ENCODE peak calls at places on chromosomes 13 and 19, in eight cellular contexts. One of them, this sample, is unnamed.

GRCh38 chr13:99273128-99273527 is 14.9 kb upstream of the GPR18 start:
- ATAC-seq in heart right ventricle: peak; percentile 56
- ATAC-seq in esophagus mucosa: no peak
- ATAC-seq in activated CD8-positive, alpha-beta memory T cell treated with anti-CD3 and anti-CD28 coated beads, Interleukin-2, amount 10 ng/mL, durations not matched to agents 7 days and 5 days: peak; percentile 53
- ATAC-seq in HepG2: no peak
- ATAC-seq in right lobe of liver: no peak
- ATAC-seq in lower lobe of right lung: no peak
- ATAC-seq in activated CD8-positive, alpha-beta T cell treated with anti-CD3 and anti-CD28 coated beads for 36 hours: peak; percentile 56
- ATAC-seq in this sample: peak; percentile 42

GRCh38 chr19:38351865-38352395 is 16.3 kb downstream of the CATSPERG start:
- ATAC-seq in heart right ventricle: peak; percentile 9
- ATAC-seq in esophagus mucosa: peak; percentile 6
- ATAC-seq in activated CD8-positive, alpha-beta memory T cell treated with anti-CD3 and anti-CD28 coated beads, Interleukin-2, amount 10 ng/mL, durations not matched to agents 7 days and 5 days: no peak
- ATAC-seq in lower lobe of right lung: no peak
- ATAC-seq in HepG2: peak; percentile 72
- ATAC-seq in activated CD8-positive, alpha-beta T cell treated with anti-CD3 and anti-CD28 coated beads for 36 hours: no peak
- ATAC-seq in right lobe of liver: no peak
- ATAC-seq in this sample: no peak

GRCh38 chr13:47399599-47399998 is 502.7 kb upstream of the HTR2A start:
- ATAC-seq in lower lobe of right lung: no peak
- ATAC-seq in heart right ventricle: no peak
- ATAC-seq in esophagus mucosa: no peak
- ATAC-seq in HepG2: no peak
- ATAC-seq in activated CD8-positive, alpha-beta memory T cell treated with anti-CD3 and anti-CD28 coated beads, Interleukin-2, amount 10 ng/mL, durations not matched to agents 7 days and 5 days: no peak
- ATAC-seq in activated CD8-positive, alpha-beta T cell treated with anti-CD3 and anti-CD28 coated beads for 36 hours: no peak
- ATAC-seq in right lobe of liver: no peak
- ATAC-seq in this sample: no peak

GRCh38 chr19:9793051-9793591 is 24.6 kb upstream of the ZNF846 start:
- ATAC-seq in activated CD8-positive, alpha-beta memory T cell treated with anti-CD3 and anti-CD28 coated beads, Interleukin-2, amount 10 ng/mL, durations not matched to agents 7 days and 5 days: peak; percentile 14
- ATAC-seq in heart right ventricle: peak; percentile 7
- ATAC-seq in esophagus mucosa: peak; percentile 0
- ATAC-seq in right lobe of liver: peak; percentile 8
- ATAC-seq in lower lobe of right lung: peak; percentile 37
- ATAC-seq in HepG2: no peak
- ATAC-seq in activated CD8-positive, alpha-beta T cell treated with anti-CD3 and anti-CD28 coated beads for 36 hours: peak; percentile 8
- ATAC-seq in this sample: peak; percentile 32

GRCh38 chr13:113860579-113861432 is 3.1 kb downstream of the GAS6 start:
- ATAC-seq in activated CD8-positive, alpha-beta memory T cell treated with anti-CD3 and anti-CD28 coated beads, Interleukin-2, amount 10 ng/mL, durations not matched to agents 7 days and 5 days: no peak
- ATAC-seq in heart right ventricle: no peak
- ATAC-seq in right lobe of liver: no peak
- ATAC-seq in esophagus mucosa: no peak
- ATAC-seq in lower lobe of right lung: peak; percentile 75
- ATAC-seq in HepG2: peak; percentile 20
- ATAC-seq in activated CD8-positive, alpha-beta T cell treated with anti-CD3 and anti-CD28 coated beads for 36 hours: no peak
- ATAC-seq in this sample: no peak

GRCh38 chr19:34316741-34317241 is 48.2 kb upstream of the GPI start:
- ATAC-seq in lower lobe of right lung: no peak
- ATAC-seq in activated CD8-positive, alpha-beta T cell treated with anti-CD3 and anti-CD28 coated beads for 36 hours: no peak
- ATAC-seq in esophagus mucosa: no peak
- ATAC-seq in HepG2: no peak
- ATAC-seq in right lobe of liver: peak; percentile 54
- ATAC-seq in activated CD8-positive, alpha-beta memory T cell treated with anti-CD3 and anti-CD28 coated beads, Interleukin-2, amount 10 ng/mL, durations not matched to agents 7 days and 5 days: no peak
- ATAC-seq in heart right ventricle: no peak
- ATAC-seq in this sample: peak; percentile 29

GRCh38 chr19:45098521-45099464 is 5.8 kb downstream of the PPP1R37 start:
- ATAC-seq in right lobe of liver: no peak
- ATAC-seq in activated CD8-positive, alpha-beta memory T cell treated with anti-CD3 and anti-CD28 coated beads, Interleukin-2, amount 10 ng/mL, durations not matched to agents 7 days and 5 days: no peak
- ATAC-seq in lower lobe of right lung: no peak
- ATAC-seq in activated CD8-positive, alpha-beta T cell treated with anti-CD3 and anti-CD28 coated beads for 36 hours: no peak
- ATAC-seq in HepG2: peak; percentile 2
- ATAC-seq in heart right ventricle: peak; percentile 59
- ATAC-seq in esophagus mucosa: no peak
- ATAC-seq in this sample: no peak

GRCh38 chr19:4830768-4831265 is 695 bp downstream of the TICAM1 start:
- ATAC-seq in right lobe of liver: no peak
- ATAC-seq in lower lobe of right lung: peak; percentile 18
- ATAC-seq in activated CD8-positive, alpha-beta memory T cell treated with anti-CD3 and anti-CD28 coated beads, Interleukin-2, amount 10 ng/mL, durations not matched to agents 7 days and 5 days: no peak
- ATAC-seq in esophagus mucosa: peak; percentile 52
- ATAC-seq in HepG2: peak; percentile 43
- ATAC-seq in heart right ventricle: no peak
- ATAC-seq in activated CD8-positive, alpha-beta T cell treated with anti-CD3 and anti-CD28 coated beads for 36 hours: peak; percentile 17
- ATAC-seq in this sample: no peak

GRCh38 chr13:70090036-70090723 is 17.4 kb upstream of the ATXN8OS start:
- ATAC-seq in lower lobe of right lung: no peak
- ATAC-seq in esophagus mucosa: no peak
- ATAC-seq in activated CD8-positive, alpha-beta T cell treated with anti-CD3 and anti-CD28 coated beads for 36 hours: no peak
- ATAC-seq in HepG2: no peak
- ATAC-seq in activated CD8-positive, alpha-beta memory T cell treated with anti-CD3 and anti-CD28 coated beads, Interleukin-2, amount 10 ng/mL, durations not matched to agents 7 days and 5 days: no peak
- ATAC-seq in heart right ventricle: no peak
- ATAC-seq in right lobe of liver: no peak
- ATAC-seq in this sample: no peak

GRCh38 chr19:30168760-30169159 is 203.4 kb upstream of the ZNF536 start:
- ATAC-seq in activated CD8-positive, alpha-beta memory T cell treated with anti-CD3 and anti-CD28 coated beads, Interleukin-2, amount 10 ng/mL, durations not matched to agents 7 days and 5 days: no peak
- ATAC-seq in heart right ventricle: no peak
- ATAC-seq in activated CD8-positive, alpha-beta T cell treated with anti-CD3 and anti-CD28 coated beads for 36 hours: no peak
- ATAC-seq in esophagus mucosa: no peak
- ATAC-seq in right lobe of liver: no peak
- ATAC-seq in HepG2: no peak
- ATAC-seq in lower lobe of right lung: no peak
- ATAC-seq in this sample: no peak

GRCh38 chr19:16207063-16207462 is 9.4 kb downstream of the AP1M1 start:
- ATAC-seq in heart right ventricle: no peak
- ATAC-seq in esophagus mucosa: no peak
- ATAC-seq in lower lobe of right lung: no peak
- ATAC-seq in HepG2: no peak
- ATAC-seq in right lobe of liver: no peak
- ATAC-seq in activated CD8-positive, alpha-beta T cell treated with anti-CD3 and anti-CD28 coated beads for 36 hours: no peak
- ATAC-seq in activated CD8-positive, alpha-beta memory T cell treated with anti-CD3 and anti-CD28 coated beads, Interleukin-2, amount 10 ng/mL, durations not matched to agents 7 days and 5 days: no peak
- ATAC-seq in this sample: no peak

GRCh38 chr19:3618144-3618810 is 8.3 kb downstream of the CACTIN start:
- ATAC-seq in esophagus mucosa: peak; percentile 62
- ATAC-seq in heart right ventricle: peak; percentile 88
- ATAC-seq in activated CD8-positive, alpha-beta T cell treated with anti-CD3 and anti-CD28 coated beads for 36 hours: peak; percentile 78
- ATAC-seq in HepG2: peak; percentile 16
- ATAC-seq in activated CD8-positive, alpha-beta memory T cell treated with anti-CD3 and anti-CD28 coated beads, Interleukin-2, amount 10 ng/mL, durations not matched to agents 7 days and 5 days: peak; percentile 68
- ATAC-seq in lower lobe of right lung: peak; percentile 80
- ATAC-seq in right lobe of liver: peak; percentile 76
- ATAC-seq in this sample: peak; percentile 77

GRCh38 chr13:31444266-31444862 is 244.6 kb downstream of the B3GLCT start:
- ATAC-seq in heart right ventricle: peak; percentile 45
- ATAC-seq in lower lobe of right lung: no peak
- ATAC-seq in right lobe of liver: no peak
- ATAC-seq in activated CD8-positive, alpha-beta T cell treated with anti-CD3 and anti-CD28 coated beads for 36 hours: no peak
- ATAC-seq in esophagus mucosa: no peak
- ATAC-seq in HepG2: no peak
- ATAC-seq in activated CD8-positive, alpha-beta memory T cell treated with anti-CD3 and anti-CD28 coated beads, Interleukin-2, amount 10 ng/mL, durations not matched to agents 7 days and 5 days: no peak
- ATAC-seq in this sample: no peak

GRCh38 chr13:97466782-97467181 is 32.8 kb downstream of the RAP2A start:
- ATAC-seq in activated CD8-positive, alpha-beta memory T cell treated with anti-CD3 and anti-CD28 coated beads, Interleukin-2, amount 10 ng/mL, durations not matched to agents 7 days and 5 days: no peak
- ATAC-seq in HepG2: no peak
- ATAC-seq in lower lobe of right lung: no peak
- ATAC-seq in esophagus mucosa: no peak
- ATAC-seq in heart right ventricle: no peak
- ATAC-seq in right lobe of liver: no peak
- ATAC-seq in activated CD8-positive, alpha-beta T cell treated with anti-CD3 and anti-CD28 coated beads for 36 hours: no peak
- ATAC-seq in this sample: no peak

GRCh38 chr19:6744381-6745288 is 5.2 kb downstream of the TRIP10 start:
- ATAC-seq in activated CD8-positive, alpha-beta memory T cell treated with anti-CD3 and anti-CD28 coated beads, Interleukin-2, amount 10 ng/mL, durations not matched to agents 7 days and 5 days: no peak
- ATAC-seq in esophagus mucosa: peak; percentile 64
- ATAC-seq in right lobe of liver: peak; percentile 56
- ATAC-seq in lower lobe of right lung: peak; percentile 84
- ATAC-seq in heart right ventricle: peak; percentile 93
- ATAC-seq in HepG2: peak; percentile 14
- ATAC-seq in activated CD8-positive, alpha-beta T cell treated with anti-CD3 and anti-CD28 coated beads for 36 hours: no peak
- ATAC-seq in this sample: no peak

GRCh38 chr19:29678484-29679106 is 13.3 kb downstream of the PLEKHF1 start:
- ATAC-seq in esophagus mucosa: no peak
- ATAC-seq in HepG2: peak; percentile 83
- ATAC-seq in lower lobe of right lung: peak; percentile 43
- ATAC-seq in activated CD8-positive, alpha-beta T cell treated with anti-CD3 and anti-CD28 coated beads for 36 hours: no peak
- ATAC-seq in right lobe of liver: peak; percentile 79
- ATAC-seq in heart right ventricle: peak; percentile 84
- ATAC-seq in activated CD8-positive, alpha-beta memory T cell treated with anti-CD3 and anti-CD28 coated beads, Interleukin-2, amount 10 ng/mL, durations not matched to agents 7 days and 5 days: no peak
- ATAC-seq in this sample: no peak

GRCh38 chr19:7507884-7508283 is 8.0 kb upstream of the ZNF358 start:
- ATAC-seq in esophagus mucosa: peak; percentile 69
- ATAC-seq in activated CD8-positive, alpha-beta T cell treated with anti-CD3 and anti-CD28 coated beads for 36 hours: peak; percentile 45
- ATAC-seq in heart right ventricle: peak; percentile 51
- ATAC-seq in lower lobe of right lung: peak; percentile 75
- ATAC-seq in right lobe of liver: peak; percentile 50
- ATAC-seq in HepG2: peak; percentile 60
- ATAC-seq in activated CD8-positive, alpha-beta memory T cell treated with anti-CD3 and anti-CD28 coated beads, Interleukin-2, amount 10 ng/mL, durations not matched to agents 7 days and 5 days: peak; percentile 31
- ATAC-seq in this sample: peak; percentile 64

GRCh38 chr19:14089662-14090508 is 666 bp downstream of the SAMD1 start:
- ATAC-seq in HepG2: peak; percentile 8
- ATAC-seq in heart right ventricle: no peak
- ATAC-seq in right lobe of liver: peak; percentile 8
- ATAC-seq in esophagus mucosa: peak; percentile 3
- ATAC-seq in activated CD8-positive, alpha-beta memory T cell treated with anti-CD3 and anti-CD28 coated beads, Interleukin-2, amount 10 ng/mL, durations not matched to agents 7 days and 5 days: peak; percentile 17
- ATAC-seq in activated CD8-positive, alpha-beta T cell treated with anti-CD3 and anti-CD28 coated beads for 36 hours: no peak
- ATAC-seq in lower lobe of right lung: peak; percentile 5
- ATAC-seq in this sample: peak; percentile 24

GRCh38 chr13:48892311-48892710 is 83.4 kb upstream of the FNDC3A start:
- ATAC-seq in HepG2: no peak
- ATAC-seq in heart right ventricle: no peak
- ATAC-seq in esophagus mucosa: peak; percentile 91
- ATAC-seq in activated CD8-positive, alpha-beta T cell treated with anti-CD3 and anti-CD28 coated beads for 36 hours: peak; percentile 98
- ATAC-seq in activated CD8-positive, alpha-beta memory T cell treated with anti-CD3 and anti-CD28 coated beads, Interleukin-2, amount 10 ng/mL, durations not matched to agents 7 days and 5 days: peak; percentile 96
- ATAC-seq in lower lobe of right lung: no peak
- ATAC-seq in right lobe of liver: no peak
- ATAC-seq in this sample: peak; percentile 98

GRCh38 chr13:113299951-113300350 is 2.9 kb downstream of the LAMP1 start:
- ATAC-seq in activated CD8-positive, alpha-beta T cell treated with anti-CD3 and anti-CD28 coated beads for 36 hours: no peak
- ATAC-seq in lower lobe of right lung: no peak
- ATAC-seq in esophagus mucosa: no peak
- ATAC-seq in activated CD8-positive, alpha-beta memory T cell treated with anti-CD3 and anti-CD28 coated beads, Interleukin-2, amount 10 ng/mL, durations not matched to agents 7 days and 5 days: no peak
- ATAC-seq in heart right ventricle: no peak
- ATAC-seq in right lobe of liver: peak; percentile 74
- ATAC-seq in HepG2: peak; percentile 72
- ATAC-seq in this sample: no peak

GRCh38 chr19:18418034-18418724 is 1.0 kb upstream of the SSBP4 start:
- ATAC-seq in right lobe of liver: no peak
- ATAC-seq in heart right ventricle: peak; percentile 1
- ATAC-seq in activated CD8-positive, alpha-beta memory T cell treated with anti-CD3 and anti-CD28 coated beads, Interleukin-2, amount 10 ng/mL, durations not matched to agents 7 days and 5 days: peak; percentile 9
- ATAC-seq in lower lobe of right lung: no peak
- ATAC-seq in esophagus mucosa: no peak
- ATAC-seq in HepG2: peak; percentile 4
- ATAC-seq in activated CD8-positive, alpha-beta T cell treated with anti-CD3 and anti-CD28 coated beads for 36 hours: peak; percentile 7
- ATAC-seq in this sample: peak; percentile 8

GRCh38 chr13:51958217-51958547 is 53.1 kb downstream of the ATP7B start:
- ATAC-seq in right lobe of liver: peak; percentile 50
- ATAC-seq in HepG2: peak; percentile 13
- ATAC-seq in lower lobe of right lung: no peak
- ATAC-seq in activated CD8-positive, alpha-beta T cell treated with anti-CD3 and anti-CD28 coated beads for 36 hours: no peak
- ATAC-seq in heart right ventricle: no peak
- ATAC-seq in esophagus mucosa: no peak
- ATAC-seq in activated CD8-positive, alpha-beta memory T cell treated with anti-CD3 and anti-CD28 coated beads, Interleukin-2, amount 10 ng/mL, durations not matched to agents 7 days and 5 days: no peak
- ATAC-seq in this sample: no peak

GRCh38 chr19:23410155-23410554 is 14.9 kb upstream of the ZNF91 start:
- ATAC-seq in heart right ventricle: no peak
- ATAC-seq in HepG2: peak; percentile 58
- ATAC-seq in activated CD8-positive, alpha-beta memory T cell treated with anti-CD3 and anti-CD28 coated beads, Interleukin-2, amount 10 ng/mL, durations not matched to agents 7 days and 5 days: no peak
- ATAC-seq in esophagus mucosa: no peak
- ATAC-seq in lower lobe of right lung: no peak
- ATAC-seq in right lobe of liver: no peak
- ATAC-seq in activated CD8-positive, alpha-beta T cell treated with anti-CD3 and anti-CD28 coated beads for 36 hours: no peak
- ATAC-seq in this sample: no peak

GRCh38 chr13:30659980-30660379 is 42.3 kb downstream of the USPL1 start:
- ATAC-seq in lower lobe of right lung: no peak
- ATAC-seq in heart right ventricle: no peak
- ATAC-seq in esophagus mucosa: peak; percentile 32
- ATAC-seq in HepG2: peak; percentile 52
- ATAC-seq in activated CD8-positive, alpha-beta memory T cell treated with anti-CD3 and anti-CD28 coated beads, Interleukin-2, amount 10 ng/mL, durations not matched to agents 7 days and 5 days: no peak
- ATAC-seq in activated CD8-positive, alpha-beta T cell treated with anti-CD3 and anti-CD28 coated beads for 36 hours: no peak
- ATAC-seq in right lobe of liver: peak; percentile 4
- ATAC-seq in this sample: no peak

GRCh38 chr19:4914736-4915501 is 5.6 kb downstream of the UHRF1 start:
- ATAC-seq in activated CD8-positive, alpha-beta memory T cell treated with anti-CD3 and anti-CD28 coated beads, Interleukin-2, amount 10 ng/mL, durations not matched to agents 7 days and 5 days: peak; percentile 78
- ATAC-seq in HepG2: no peak
- ATAC-seq in lower lobe of right lung: peak; percentile 47
- ATAC-seq in activated CD8-positive, alpha-beta T cell treated with anti-CD3 and anti-CD28 coated beads for 36 hours: peak; percentile 65
- ATAC-seq in heart right ventricle: no peak
- ATAC-seq in esophagus mucosa: peak; percentile 80
- ATAC-seq in right lobe of liver: no peak
- ATAC-seq in this sample: peak; percentile 78

GRCh38 chr13:59671853-59672252 is 491.9 kb downstream of the DIAPH3 start:
- ATAC-seq in right lobe of liver: no peak
- ATAC-seq in heart right ventricle: no peak
- ATAC-seq in esophagus mucosa: no peak
- ATAC-seq in lower lobe of right lung: no peak
- ATAC-seq in activated CD8-positive, alpha-beta T cell treated with anti-CD3 and anti-CD28 coated beads for 36 hours: no peak
- ATAC-seq in activated CD8-positive, alpha-beta memory T cell treated with anti-CD3 and anti-CD28 coated beads, Interleukin-2, amount 10 ng/mL, durations not matched to agents 7 days and 5 days: no peak
- ATAC-seq in HepG2: no peak
- ATAC-seq in this sample: no peak

GRCh38 chr13:82062772-82063171 is 1721.8 kb upstream of the SPRY2 start:
- ATAC-seq in right lobe of liver: no peak
- ATAC-seq in esophagus mucosa: no peak
- ATAC-seq in activated CD8-positive, alpha-beta T cell treated with anti-CD3 and anti-CD28 coated beads for 36 hours: no peak
- ATAC-seq in activated CD8-positive, alpha-beta memory T cell treated with anti-CD3 and anti-CD28 coated beads, Interleukin-2, amount 10 ng/mL, durations not matched to agents 7 days and 5 days: no peak
- ATAC-seq in HepG2: no peak
- ATAC-seq in lower lobe of right lung: no peak
- ATAC-seq in heart right ventricle: no peak
- ATAC-seq in this sample: no peak

GRCh38 chr19:39810424-39810823 is 23.5 kb downstream of the DYRK1B start:
- ATAC-seq in activated CD8-positive, alpha-beta T cell treated with anti-CD3 and anti-CD28 coated beads for 36 hours: no peak
- ATAC-seq in right lobe of liver: no peak
- ATAC-seq in activated CD8-positive, alpha-beta memory T cell treated with anti-CD3 and anti-CD28 coated beads, Interleukin-2, amount 10 ng/mL, durations not matched to agents 7 days and 5 days: no peak
- ATAC-seq in lower lobe of right lung: no peak
- ATAC-seq in heart right ventricle: no peak
- ATAC-seq in esophagus mucosa: no peak
- ATAC-seq in HepG2: no peak
- ATAC-seq in this sample: no peak

GRCh38 chr19:4390862-4391693 is 9.3 kb downstream of the SH3GL1 start:
- ATAC-seq in esophagus mucosa: peak; percentile 12
- ATAC-seq in HepG2: peak; percentile 83
- ATAC-seq in lower lobe of right lung: no peak
- ATAC-seq in right lobe of liver: peak; percentile 82
- ATAC-seq in heart right ventricle: no peak
- ATAC-seq in activated CD8-positive, alpha-beta memory T cell treated with anti-CD3 and anti-CD28 coated beads, Interleukin-2, amount 10 ng/mL, durations not matched to agents 7 days and 5 days: no peak
- ATAC-seq in activated CD8-positive, alpha-beta T cell treated with anti-CD3 and anti-CD28 coated beads for 36 hours: no peak
- ATAC-seq in this sample: no peak

GRCh38 chr13:75310005-75310580 is 171.9 kb downstream of the TBC1D4 start:
- ATAC-seq in right lobe of liver: no peak
- ATAC-seq in heart right ventricle: no peak
- ATAC-seq in activated CD8-positive, alpha-beta memory T cell treated with anti-CD3 and anti-CD28 coated beads, Interleukin-2, amount 10 ng/mL, durations not matched to agents 7 days and 5 days: no peak
- ATAC-seq in activated CD8-positive, alpha-beta T cell treated with anti-CD3 and anti-CD28 coated beads for 36 hours: no peak
- ATAC-seq in esophagus mucosa: no peak
- ATAC-seq in HepG2: peak; percentile 34
- ATAC-seq in lower lobe of right lung: peak; percentile 59
- ATAC-seq in this sample: no peak

GRCh38 chr13:99354371-99354951 is 47.3 kb upstream of the GPR183 start:
- ATAC-seq in esophagus mucosa: peak; percentile 79
- ATAC-seq in activated CD8-positive, alpha-beta T cell treated with anti-CD3 and anti-CD28 coated beads for 36 hours: no peak
- ATAC-seq in right lobe of liver: no peak
- ATAC-seq in lower lobe of right lung: no peak
- ATAC-seq in activated CD8-positive, alpha-beta memory T cell treated with anti-CD3 and anti-CD28 coated beads, Interleukin-2, amount 10 ng/mL, durations not matched to agents 7 days and 5 days: no peak
- ATAC-seq in HepG2: no peak
- ATAC-seq in heart right ventricle: no peak
- ATAC-seq in this sample: peak; percentile 30

GRCh38 chr13:75410207-75410606 is 71.8 kb downstream of the TBC1D4 start:
- ATAC-seq in right lobe of liver: no peak
- ATAC-seq in activated CD8-positive, alpha-beta memory T cell treated with anti-CD3 and anti-CD28 coated beads, Interleukin-2, amount 10 ng/mL, durations not matched to agents 7 days and 5 days: no peak
- ATAC-seq in esophagus mucosa: peak; percentile 10
- ATAC-seq in lower lobe of right lung: no peak
- ATAC-seq in heart right ventricle: peak; percentile 86
- ATAC-seq in HepG2: no peak
- ATAC-seq in activated CD8-positive, alpha-beta T cell treated with anti-CD3 and anti-CD28 coated beads for 36 hours: no peak
- ATAC-seq in this sample: no peak

GRCh38 chr13:94641432-94641941 is 39.8 kb downstream of the GPR180 start:
- ATAC-seq in heart right ventricle: peak; percentile 49
- ATAC-seq in activated CD8-positive, alpha-beta memory T cell treated with anti-CD3 and anti-CD28 coated beads, Interleukin-2, amount 10 ng/mL, durations not matched to agents 7 days and 5 days: no peak
- ATAC-seq in HepG2: no peak
- ATAC-seq in activated CD8-positive, alpha-beta T cell treated with anti-CD3 and anti-CD28 coated beads for 36 hours: no peak
- ATAC-seq in right lobe of liver: no peak
- ATAC-seq in lower lobe of right lung: peak; percentile 88
- ATAC-seq in esophagus mucosa: peak; percentile 94
- ATAC-seq in this sample: no peak

GRCh38 chr13:53200498-53201453 is 172.2 kb downstream of the OLFM4 start:
- ATAC-seq in activated CD8-positive, alpha-beta T cell treated with anti-CD3 and anti-CD28 coated beads for 36 hours: no peak
- ATAC-seq in right lobe of liver: peak; percentile 55
- ATAC-seq in HepG2: no peak
- ATAC-seq in heart right ventricle: peak; percentile 37
- ATAC-seq in activated CD8-positive, alpha-beta memory T cell treated with anti-CD3 and anti-CD28 coated beads, Interleukin-2, amount 10 ng/mL, durations not matched to agents 7 days and 5 days: no peak
- ATAC-seq in esophagus mucosa: peak; percentile 62
- ATAC-seq in lower lobe of right lung: peak; percentile 77
- ATAC-seq in this sample: no peak